ENCODE peak calls at places on chromosomes 12 and 14, in four cellular contexts. One of them, this sample, is unnamed.
A peak's percentile ranks its signal among the peaks of the same experiment; 100 is the strongest.

GRCh38 chr14:68306934-68307758 is 485.7 kb downstream of the ZFP36L1 start:
- DNase-seq in testis: no peak
- DNase-seq in A673: no peak
- DNase-seq in right cardiac atrium: no peak
- DNase-seq in this sample: peak; percentile 64

GRCh38 chr12:26744697-26745440 is 88.1 kb downstream of the ITPR2 start:
- DNase-seq in testis: no peak
- DNase-seq in A673: no peak
- DNase-seq in right cardiac atrium: no peak
- DNase-seq in this sample: no peak

GRCh38 chr14:103329421-103330347 is 4.4 kb upstream of the EIF5 start:
- DNase-seq in testis: peak; percentile 30
- DNase-seq in A673: no peak
- DNase-seq in right cardiac atrium: no peak
- DNase-seq in this sample: no peak

GRCh38 chr12:12427568-12427967 is 70.7 kb downstream of the BORCS5 start:
- DNase-seq in testis: no peak
- DNase-seq in A673: no peak
- DNase-seq in right cardiac atrium: no peak
- DNase-seq in this sample: no peak

GRCh38 chr14:75417674-75418073 is 10.1 kb upstream of the JDP2 start:
- DNase-seq in testis: no peak
- DNase-seq in A673: no peak
- DNase-seq in right cardiac atrium: no peak
- DNase-seq in this sample: peak; percentile 16

GRCh38 chr12:112808176-112808575 is 16.6 kb downstream of the RPH3A start:
- DNase-seq in testis: no peak
- DNase-seq in A673: no peak
- DNase-seq in right cardiac atrium: no peak
- DNase-seq in this sample: no peak

GRCh38 chr12:27733052-27733656 is 22.5 kb downstream of the MRPS35 start:
- DNase-seq in testis: peak; percentile 55
- DNase-seq in A673: peak; percentile 45
- DNase-seq in right cardiac atrium: no peak
- DNase-seq in this sample: no peak

GRCh38 chr12:102955926-102956737 is 1.3 kb upstream of the ASCL1 start:
- DNase-seq in testis: peak; percentile 21
- DNase-seq in A673: no peak
- DNase-seq in right cardiac atrium: peak; percentile 43
- DNase-seq in this sample: no peak

GRCh38 chr14:104462651-104463630 is 116.6 kb upstream of the C14orf180 start:
- DNase-seq in testis: no peak
- DNase-seq in A673: no peak
- DNase-seq in right cardiac atrium: no peak
- DNase-seq in this sample: no peak

GRCh38 chr12:103774977-103775560 is 66.0 kb downstream of the NT5DC3 start:
- DNase-seq in testis: no peak
- DNase-seq in A673: no peak
- DNase-seq in right cardiac atrium: no peak
- DNase-seq in this sample: no peak

GRCh38 chr12:65784616-65785015 is 39.7 kb upstream of the HMGA2 start:
- DNase-seq in testis: no peak
- DNase-seq in A673: no peak
- DNase-seq in right cardiac atrium: no peak
- DNase-seq in this sample: no peak

GRCh38 chr12:15188136-15188535 is 33.1 kb downstream of the RERG start:
- DNase-seq in testis: no peak
- DNase-seq in A673: no peak
- DNase-seq in right cardiac atrium: no peak
- DNase-seq in this sample: no peak

GRCh38 chr12:107522692-107523477 is 162.7 kb upstream of the PWP1 start:
- DNase-seq in testis: no peak
- DNase-seq in A673: peak; percentile 15
- DNase-seq in right cardiac atrium: no peak
- DNase-seq in this sample: no peak

GRCh38 chr12:103930787-103931536 is 752 bp downstream of the HSP90B1 start:
- DNase-seq in testis: peak; percentile 70
- DNase-seq in A673: no peak
- DNase-seq in right cardiac atrium: peak; percentile 77
- DNase-seq in this sample: no peak

GRCh38 chr14:76510255-76510654 is 134.3 kb downstream of the ESRRB start:
- DNase-seq in testis: no peak
- DNase-seq in A673: no peak
- DNase-seq in right cardiac atrium: no peak
- DNase-seq in this sample: no peak

GRCh38 chr12:128524439-128524838 is 257.5 kb downstream of the TMEM132C start:
- DNase-seq in testis: no peak
- DNase-seq in A673: no peak
- DNase-seq in right cardiac atrium: no peak
- DNase-seq in this sample: no peak

GRCh38 chr12:127153996-127154395 is 1113.0 kb upstream of the TMEM132C start:
- DNase-seq in testis: no peak
- DNase-seq in A673: no peak
- DNase-seq in right cardiac atrium: no peak
- DNase-seq in this sample: no peak

GRCh38 chr12:113896194-113896593 is 69.9 kb downstream of the RBM19 start:
- DNase-seq in testis: no peak
- DNase-seq in A673: no peak
- DNase-seq in right cardiac atrium: no peak
- DNase-seq in this sample: no peak

GRCh38 chr14:72740504-72740961 is 153.4 kb downstream of the DPF3 start:
- DNase-seq in testis: no peak
- DNase-seq in A673: no peak
- DNase-seq in right cardiac atrium: no peak
- DNase-seq in this sample: no peak

GRCh38 chr12:57983150-57983857 is 41.9 kb downstream of the ATP23 start:
- DNase-seq in testis: peak; percentile 59
- DNase-seq in A673: peak; percentile 60
- DNase-seq in right cardiac atrium: peak; percentile 45
- DNase-seq in this sample: peak; percentile 8

GRCh38 chr12:110928700-110929099 is 8.3 kb upstream of the MYL2 start:
- DNase-seq in testis: no peak
- DNase-seq in A673: no peak
- DNase-seq in right cardiac atrium: peak; percentile 65
- DNase-seq in this sample: no peak

GRCh38 chr12:47114481-47114892 is 34.7 kb upstream of the AMIGO2 start:
- DNase-seq in testis: no peak
- DNase-seq in A673: no peak
- DNase-seq in right cardiac atrium: no peak
- DNase-seq in this sample: no peak

GRCh38 chr14:56342419-56342901 is 224.2 kb downstream of the PELI2 start:
- DNase-seq in testis: no peak
- DNase-seq in A673: no peak
- DNase-seq in right cardiac atrium: no peak
- DNase-seq in this sample: no peak

GRCh38 chr14:103744621-103745395 is 29.2 kb downstream of the ZFYVE21 start:
- DNase-seq in testis: no peak
- DNase-seq in A673: no peak
- DNase-seq in right cardiac atrium: no peak
- DNase-seq in this sample: no peak

GRCh38 chr14:56482306-56482705 is 97.3 kb upstream of the TMEM260 start:
- DNase-seq in testis: peak; percentile 41
- DNase-seq in A673: peak; percentile 53
- DNase-seq in right cardiac atrium: no peak
- DNase-seq in this sample: no peak

GRCh38 chr12:88763536-88764100 is 183.3 kb upstream of the KITLG start:
- DNase-seq in testis: no peak
- DNase-seq in A673: no peak
- DNase-seq in right cardiac atrium: no peak
- DNase-seq in this sample: peak; percentile 10

GRCh38 chr14:95041477-95042020 is 115.8 kb downstream of the DICER1 start:
- DNase-seq in testis: no peak
- DNase-seq in A673: no peak
- DNase-seq in right cardiac atrium: no peak
- DNase-seq in this sample: no peak

GRCh38 chr14:99264691-99265090 is 7.3 kb downstream of the BCL11B start:
- DNase-seq in testis: no peak
- DNase-seq in A673: no peak
- DNase-seq in right cardiac atrium: no peak
- DNase-seq in this sample: no peak

GRCh38 chr12:4139191-4139590 is 134.4 kb upstream of the CCND2 start:
- DNase-seq in testis: no peak
- DNase-seq in A673: no peak
- DNase-seq in right cardiac atrium: no peak
- DNase-seq in this sample: no peak
- H3K27ac ChIP-seq in testis: no peak overlapping the region
- H3K27ac ChIP-seq in A673: no peak overlapping the region
- H3K27ac ChIP-seq in right cardiac atrium: no peak overlapping the region
- H3K27ac ChIP-seq in this sample: no peak overlapping the region

GRCh38 chr12:56632701-56633464 is 2.8 kb upstream of the BAZ2A start:
- DNase-seq in testis: no peak
- DNase-seq in A673: no peak
- DNase-seq in right cardiac atrium: no peak
- DNase-seq in this sample: no peak
- H3K27ac ChIP-seq in testis: peak overlapping the region; percentile 98
- H3K27ac ChIP-seq in A673: no peak overlapping the region
- H3K27ac ChIP-seq in right cardiac atrium: peak overlapping the region; percentile 25
- H3K27ac ChIP-seq in this sample: peak overlapping the region; percentile 96

DNA sequence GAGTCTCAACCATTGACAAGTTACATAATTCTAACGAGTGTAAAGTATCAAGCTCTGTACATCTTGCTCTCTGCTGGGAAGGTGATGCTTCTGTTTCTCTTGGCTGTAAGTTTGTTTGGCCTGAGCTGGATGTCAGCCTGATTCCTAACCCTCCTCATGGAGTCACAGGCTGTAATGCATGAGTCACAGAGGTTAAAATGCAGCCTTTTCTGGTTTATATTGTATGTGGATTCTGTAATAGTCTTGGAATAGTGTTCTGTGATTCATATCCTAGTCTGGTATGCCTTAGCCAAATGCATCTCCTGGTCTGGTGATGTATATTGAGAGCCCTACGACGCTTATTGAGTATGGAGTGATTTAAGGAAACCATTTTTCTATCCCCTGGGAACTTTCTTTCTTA is 104.5 kb upstream of the FRMD6 start:
- DNase-seq in testis: no peak
- DNase-seq in A673: no peak
- DNase-seq in right cardiac atrium: peak; percentile 35
- DNase-seq in this sample: peak; percentile 89
- H3K27ac ChIP-seq in testis: peak overlapping the region; percentile 27
- H3K27ac ChIP-seq in A673: no peak overlapping the region
- H3K27ac ChIP-seq in right cardiac atrium: no peak overlapping the region
- H3K27ac ChIP-seq in this sample: peak overlapping the region; percentile 98

GRCh38 chr12:131885543-131886057 is 8.8 kb upstream of the ULK1 start:
- DNase-seq in testis: no peak
- DNase-seq in A673: no peak
- DNase-seq in right cardiac atrium: no peak
- DNase-seq in this sample: no peak

GRCh38 chr12:131883521-131883900 is 10.9 kb upstream of the ULK1 start:
- DNase-seq in testis: no peak
- DNase-seq in A673: no peak
- DNase-seq in right cardiac atrium: no peak
- DNase-seq in this sample: no peak

DNA sequence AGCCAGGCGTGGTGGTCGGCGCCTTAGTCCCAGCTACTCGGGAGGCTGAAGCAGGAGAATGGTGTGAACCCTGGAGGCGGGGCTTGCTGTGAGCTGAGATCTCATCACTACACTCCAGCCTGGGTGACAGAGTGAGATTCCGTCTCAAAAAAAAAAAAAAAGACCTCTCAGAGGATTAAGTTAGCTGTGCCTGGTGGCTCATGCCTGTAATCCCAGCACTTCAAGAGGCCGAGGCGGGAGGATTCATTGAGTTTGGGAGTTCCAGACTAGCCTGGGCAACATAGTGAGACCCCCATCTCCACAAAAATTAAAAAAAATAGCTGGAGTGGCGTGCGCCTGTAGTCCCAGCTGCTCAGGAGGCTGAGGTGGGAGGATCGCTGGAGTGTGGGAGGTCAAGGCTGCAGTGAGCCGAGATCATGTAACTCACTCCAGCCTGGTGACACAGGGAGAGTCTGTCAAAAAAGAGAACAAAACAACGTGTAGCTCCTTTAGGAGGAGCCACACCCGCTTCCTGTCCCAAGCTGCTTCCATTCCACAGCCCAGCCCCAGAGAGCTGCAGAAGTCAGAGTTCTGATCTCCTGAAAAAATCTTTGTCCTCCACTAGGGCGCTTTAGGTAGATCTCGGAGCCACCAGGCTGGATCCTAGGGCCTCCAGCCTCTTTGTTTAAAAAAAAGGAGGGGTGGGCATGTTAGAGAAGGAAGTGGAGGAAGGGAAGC is 11.5 kb upstream of the ULK1 start:
- DNase-seq in testis: no peak
- DNase-seq in A673: no peak
- DNase-seq in right cardiac atrium: no peak
- DNase-seq in this sample: no peak
- H3K27ac ChIP-seq in testis: no peak overlapping the region
- H3K27ac ChIP-seq in A673: no peak overlapping the region
- H3K27ac ChIP-seq in right cardiac atrium: no peak overlapping the region
- H3K27ac ChIP-seq in this sample: no peak overlapping the region

GRCh38 chr12:116382456-116382902 is 105.0 kb upstream of the MED13L start:
- DNase-seq in testis: no peak
- DNase-seq in A673: no peak
- DNase-seq in right cardiac atrium: no peak
- DNase-seq in this sample: no peak
- H3K27ac ChIP-seq in testis: no peak overlapping the region
- H3K27ac ChIP-seq in A673: peak overlapping the region; percentile 60
- H3K27ac ChIP-seq in right cardiac atrium: no peak overlapping the region
- H3K27ac ChIP-seq in this sample: no peak overlapping the region

GRCh38 chr14:22336031-22336430 is 253.0 kb downstream of the DAD1 start:
- DNase-seq in testis: no peak
- DNase-seq in A673: no peak
- DNase-seq in right cardiac atrium: no peak
- DNase-seq in this sample: no peak

GRCh38 chr14:22334275-22334577 is 254.8 kb downstream of the DAD1 start:
- DNase-seq in testis: no peak
- DNase-seq in A673: no peak
- DNase-seq in right cardiac atrium: no peak
- DNase-seq in this sample: no peak

GRCh38 chr14:22333408-22334274 is 255.4 kb downstream of the DAD1 start:
- DNase-seq in testis: no peak
- DNase-seq in A673: peak; percentile 67
- DNase-seq in right cardiac atrium: no peak
- DNase-seq in this sample: peak; percentile 51

GRCh38 chr14:22334627-22335026 is 254.4 kb downstream of the DAD1 start:
- DNase-seq in testis: no peak
- DNase-seq in A673: no peak
- DNase-seq in right cardiac atrium: no peak
- DNase-seq in this sample: no peak

DNA sequence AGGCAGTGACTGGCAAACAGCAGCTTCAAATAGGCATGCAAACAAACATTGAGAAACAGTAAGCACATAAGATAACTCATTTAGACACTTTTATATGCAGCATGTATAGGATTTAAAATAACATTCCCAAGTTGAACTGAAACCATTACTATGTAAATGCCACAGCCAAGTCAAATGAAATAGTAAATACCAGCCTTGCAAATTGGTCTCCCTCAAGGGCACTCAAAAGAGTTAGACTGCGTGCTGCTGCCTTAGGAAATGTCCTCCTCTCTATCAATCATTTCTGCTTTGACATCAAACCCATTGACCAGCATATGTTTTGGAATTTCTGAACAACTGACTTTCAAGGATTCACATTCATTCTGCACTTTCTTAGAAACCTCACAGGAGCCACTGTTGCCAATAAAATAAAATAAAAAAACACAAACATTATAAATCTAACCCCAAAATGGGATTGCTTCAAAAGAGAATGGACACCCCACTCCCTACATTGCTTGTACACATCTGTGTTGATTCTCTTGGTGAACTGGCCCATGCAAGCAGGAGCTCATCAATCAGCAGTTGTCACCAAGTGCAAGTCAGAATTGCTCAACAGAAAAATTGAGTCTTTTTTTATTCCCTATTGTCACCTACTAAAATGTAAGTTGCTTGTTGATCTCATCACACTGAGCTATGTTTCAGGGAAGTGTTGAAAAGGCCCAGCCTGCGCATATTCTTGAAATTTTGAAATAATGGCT is 256.2 kb downstream of the DAD1 start:
- DNase-seq in testis: no peak
- DNase-seq in A673: no peak
- DNase-seq in right cardiac atrium: no peak
- DNase-seq in this sample: no peak
- H3K27ac ChIP-seq in testis: no peak overlapping the region
- H3K27ac ChIP-seq in A673: no peak overlapping the region
- H3K27ac ChIP-seq in right cardiac atrium: no peak overlapping the region
- H3K27ac ChIP-seq in this sample: no peak overlapping the region